ENCODE peak calls at places on chromosome 5, in four cellular contexts. V, X, A and T are unnamed samples.

GRCh38 chr5:18553269-18553668 is 919.0 kb downstream of the TAF11L14 start:
- DNase-seq in V (no peak), A (no peak), X (no peak), T (peak)

GRCh38 chr5:16812911-16813310 is 123.2 kb downstream of the MYO10 start:
- DNase-seq in A (peak), V (no peak), X (no peak), T (peak)

GRCh38 chr5:163649522-163649921 is 144.1 kb downstream of the MAT2B start:
- DNase-seq in X (peak), V (no peak), A (peak), T (peak)

GRCh38 chr5:38755171-38755570 is 90.6 kb upstream of the OSMR start:
- DNase-seq in V (no peak), A (no peak), X (no peak), T (no peak)

GRCh38 chr5:153699035-153699434 is 208.6 kb downstream of the GRIA1 start:
- DNase-seq in X (no peak), V (no peak), A (no peak), T (no peak)

GRCh38 chr5:149636861-149637246 is 55.6 kb downstream of the ARHGEF37 start:
- DNase-seq in V (peak), A (peak), X (peak), T (peak)

GRCh38 chr5:55847837-55848236 is 3.3 kb upstream of the IL31RA start:
- DNase-seq in X (no peak), V (no peak), A (no peak), T (no peak)

GRCh38 chr5:39214912-39215709 is 4.3 kb downstream of the FYB1 start:
- DNase-seq in V (no peak), A (no peak), X (no peak), T (no peak)

GRCh38 chr5:61933787-61934626 is 372.0 kb upstream of the KIF2A start:
- DNase-seq in X (peak), A (peak), V (peak), T (peak)

GRCh38 chr5:94849324-94849723 is 230.9 kb downstream of the SLF1 start:
- DNase-seq in V (no peak), X (no peak), A (no peak), T (no peak)

GRCh38 chr5:10199700-10200099 is 50.0 kb downstream of the ATPSCKMT start:
- DNase-seq in V (no peak), A (no peak), X (no peak), T (no peak)

GRCh38 chr5:122183098-122183794 is 53.9 kb downstream of the ZNF474 start:
- DNase-seq in X (no peak), V (no peak), A (no peak), T (no peak)

GRCh38 chr5:149381986-149382338 is 2.9 kb upstream of the IL17B start:
- DNase-seq in X (peak), V (peak), A (peak), T (no peak)

GRCh38 chr5:35900997-35901396 is 37.4 kb downstream of the CAPSL start:
- DNase-seq in X (no peak), A (no peak), V (no peak), T (no peak)

DNA sequence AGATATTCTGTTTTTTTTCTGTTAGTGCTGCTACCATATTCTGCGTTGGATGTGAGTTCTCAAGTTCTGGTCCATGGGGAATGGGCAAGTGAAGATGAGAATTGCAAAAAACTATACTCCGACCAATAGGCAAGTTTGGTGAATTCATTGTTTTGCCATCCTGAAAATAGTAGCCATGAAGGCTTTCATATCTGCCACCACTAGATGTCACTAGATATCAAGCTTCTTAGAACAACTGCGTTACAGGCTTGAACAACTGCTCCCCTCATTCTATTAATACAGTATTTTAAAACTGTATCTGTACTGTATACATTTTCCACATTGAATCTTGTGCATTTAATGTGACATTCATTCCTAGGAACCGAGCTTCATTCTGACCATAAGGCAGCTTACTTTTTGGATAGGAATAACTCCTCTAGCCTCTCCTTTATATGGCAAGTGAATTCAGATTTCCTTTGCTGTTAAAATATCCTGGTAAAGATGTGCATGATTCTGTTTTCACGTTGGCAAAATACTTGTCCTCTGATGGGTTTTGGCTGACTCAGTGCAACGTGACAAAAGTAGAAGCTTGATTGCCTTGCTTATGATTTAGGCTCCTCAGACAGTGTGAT is 163.7 kb downstream of the SREK1 start:
- DNase-seq in A (peak), V (peak), X (peak), T (peak)
- TF ChIP-seq TCF7L2 in A (no peak), V (no peak), X (no peak), T (no peak)

DNA sequence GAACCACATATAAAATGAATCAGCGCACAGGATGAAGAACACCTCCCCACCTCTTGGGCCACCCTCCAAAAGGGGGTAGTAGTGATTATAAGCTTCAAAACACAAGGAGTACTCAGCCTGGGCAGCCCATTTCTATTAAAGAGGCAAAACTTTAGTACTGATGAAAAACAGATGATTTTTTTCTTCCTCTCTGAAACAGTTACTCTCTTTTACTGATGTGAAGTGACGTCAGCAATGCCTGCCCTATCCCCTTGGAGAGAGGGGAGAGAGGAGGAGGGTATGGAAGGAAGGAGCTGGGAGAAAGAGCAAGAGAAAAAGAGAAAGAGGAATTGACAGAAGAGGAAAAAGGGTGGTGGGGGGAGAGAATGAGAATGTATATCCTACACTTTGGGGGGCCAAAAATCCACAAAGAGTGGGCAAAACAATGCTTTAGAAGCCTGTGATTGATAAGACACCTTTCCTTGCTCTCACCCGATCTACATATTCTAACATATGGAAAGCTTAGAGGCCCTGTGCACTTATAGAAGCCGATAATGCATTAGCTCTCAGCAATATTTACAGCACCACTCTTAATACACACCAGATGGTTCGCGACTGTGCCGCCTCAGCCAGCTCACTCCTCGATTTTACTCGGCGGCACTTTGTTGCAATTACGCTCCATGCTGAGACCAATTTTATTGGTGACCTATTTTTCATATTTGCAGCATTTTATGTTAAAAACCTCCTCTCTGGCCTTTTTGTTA is 18.6 kb downstream of the NR2F1 start:
- DNase-seq in V (no peak), A (no peak), X (no peak), T (no peak)
- TF ChIP-seq TCF7L2 in V (no peak), A (no peak), X (no peak), T (no peak)

DNA sequence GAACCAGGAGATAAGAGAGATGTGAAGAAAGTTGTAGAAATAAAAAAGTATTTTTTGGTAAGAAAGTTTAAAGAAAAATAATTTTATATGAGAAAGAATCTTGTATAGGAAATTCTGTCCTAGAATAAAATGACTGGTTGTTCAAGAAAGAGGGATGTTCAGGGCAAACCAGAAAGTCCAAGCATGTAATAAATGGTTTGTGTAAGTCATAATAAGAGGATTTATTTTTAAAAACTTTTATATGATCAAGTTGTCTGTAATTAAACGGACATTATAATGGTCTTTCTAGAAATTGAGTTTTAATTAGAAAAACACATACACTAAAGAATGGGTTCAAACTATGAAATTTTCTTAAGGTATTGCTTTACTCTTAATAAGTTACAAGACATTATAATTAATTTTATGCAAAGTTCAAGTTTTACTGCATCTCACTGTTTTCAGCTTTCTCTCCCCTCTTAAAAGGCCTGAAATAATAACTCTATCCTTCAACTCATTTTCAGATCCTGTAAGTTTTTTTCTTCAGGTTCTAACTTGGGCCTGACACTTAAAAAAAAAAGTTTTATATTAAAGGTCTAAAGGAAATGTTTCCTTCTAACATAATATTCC is 56.1 kb upstream of the ZNF300 start:
- DNase-seq in A (no peak), V (no peak), X (peak), T (no peak)
- TF ChIP-seq TCF7L2 in A (no peak), V (no peak), X (no peak), T (no peak)

GRCh38 chr5:80259511-80260200 is 3.8 kb upstream of the SERINC5 start:
- DNase-seq in A (no peak), V (no peak), X (no peak), T (no peak)

GRCh38 chr5:80255425-80255751 is 460 bp downstream of the SERINC5 start:
- DNase-seq in X (no peak), V (peak), A (no peak), T (no peak)

GRCh38 chr5:80255752-80256479 is at the start of gene SERINC5:
- DNase-seq in X (peak), V (peak), A (peak), T (no peak)

GRCh38 chr5:80254767-80255424 is 952 bp downstream of the SERINC5 start:
- DNase-seq in V (no peak), X (no peak), A (no peak), T (no peak)

DNA sequence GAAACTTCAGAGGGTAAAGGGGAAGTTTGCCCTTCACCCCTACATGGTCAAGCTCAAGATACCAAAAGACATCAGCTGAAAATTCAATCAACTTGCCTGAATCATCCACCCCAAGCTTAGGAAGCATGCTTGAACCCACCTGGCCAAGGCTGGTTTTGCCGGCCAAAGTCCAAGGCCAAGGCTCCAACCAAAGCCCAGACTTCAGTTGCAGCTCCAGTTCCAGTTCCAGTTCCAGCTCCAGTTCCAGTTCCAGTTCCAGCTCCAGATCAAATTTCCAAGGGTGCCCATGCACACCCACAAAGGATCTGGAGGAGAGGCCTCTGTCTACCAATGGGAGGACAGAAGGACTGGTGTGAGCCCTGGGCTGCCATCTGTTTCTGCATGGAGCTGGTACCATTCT is 4.6 kb upstream of the SERINC5 start:
- DNase-seq in A (no peak), X (no peak), V (no peak), T (no peak)
- TF ChIP-seq TCF7L2 in A (no peak), X (no peak), V (no peak), T (no peak)

GRCh38 chr5:147835386-147835798 is 3.9 kb upstream of the SPINK1 start:
- DNase-seq in X (no peak), V (no peak), A (peak), T (peak)

GRCh38 chr5:147830035-147830434 is 1.4 kb downstream of the SPINK1 start:
- DNase-seq in X (no peak), V (no peak), A (peak), T (no peak)

GRCh38 chr5:147826351-147826750 is 5.1 kb downstream of the SPINK1 start:
- DNase-seq in V (no peak), X (no peak), A (no peak), T (no peak)

GRCh38 chr5:147836439-147836838 is 5.0 kb upstream of the SPINK1 start:
- DNase-seq in A (no peak), X (no peak), V (no peak), T (no peak)

GRCh38 chr5:147831465-147831864 is at the start of gene SPINK1:
- DNase-seq in V (no peak), X (no peak), A (no peak), T (no peak)
- TF ChIP-seq TCF7L2 in V (no peak), X (no peak), A (no peak), T (no peak)

GRCh38 chr5:126651013-126651577 is 50.3 kb downstream of the PHAX start:
- DNase-seq in A (no peak), V (no peak), X (no peak), T (no peak)
- TF ChIP-seq TCF7L2 in A (no peak), V (no peak), X (no peak), T (no peak)

GRCh38 chr5:134143964-134144941 is 29.8 kb downstream of the TCF7 start:
- DNase-seq in V (no peak), X (no peak), A (no peak), T (no peak)

GRCh38 chr5:134142806-134143205 is 28.3 kb downstream of the TCF7 start:
- DNase-seq in X (no peak), A (no peak), V (no peak), T (no peak)

GRCh38 chr5:134145061-134145757 is 30.7 kb downstream of the TCF7 start:
- DNase-seq in V (no peak), A (no peak), X (no peak), T (no peak)

GRCh38 chr5:134142088-134142487 is 27.6 kb downstream of the TCF7 start:
- DNase-seq in X (no peak), V (no peak), A (no peak), T (no peak)

DNA sequence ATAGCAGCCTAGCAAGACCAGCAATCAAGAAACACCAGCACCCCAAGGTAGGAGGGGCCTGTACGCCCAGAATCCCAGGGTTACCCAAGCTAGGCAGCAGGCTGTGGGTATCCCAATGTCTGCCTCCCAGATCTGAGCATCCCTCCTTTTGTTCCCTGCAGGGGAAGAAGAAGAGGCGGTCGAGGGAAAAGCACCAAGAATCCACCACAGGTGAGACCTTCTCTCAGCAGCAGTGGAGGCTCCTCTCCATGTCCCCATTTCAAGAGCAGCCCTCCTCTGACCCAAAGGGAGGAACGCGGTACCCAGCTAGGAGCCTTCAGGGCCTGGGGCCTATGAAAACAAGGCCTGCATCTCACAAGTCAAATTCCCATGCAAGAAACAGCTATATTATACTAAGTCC is 28.9 kb downstream of the TCF7 start:
- DNase-seq in V (no peak), A (no peak), X (no peak), T (no peak)
- TF ChIP-seq TCF7L2 in V (no peak), A (no peak), X (no peak), T (no peak)

DNA sequence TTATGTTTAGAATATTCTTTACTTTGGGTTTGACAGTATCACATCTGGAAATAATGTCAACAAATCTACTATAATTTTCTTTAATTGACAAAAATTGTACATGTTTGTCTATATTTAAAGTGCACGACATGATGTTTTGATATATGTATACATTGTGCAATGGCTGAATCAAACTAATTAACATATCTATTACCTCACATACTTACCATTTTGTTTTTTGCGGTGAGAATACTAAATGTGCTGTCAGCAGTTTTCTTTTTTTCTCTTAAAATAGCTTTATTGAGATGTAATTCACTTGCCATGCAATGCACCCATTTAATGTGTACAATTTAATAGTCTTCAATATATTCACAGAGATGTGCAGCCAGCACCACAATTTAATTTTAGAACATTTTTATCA is 10.6 kb upstream of the C6 start:
- DNase-seq in X (no peak), V (no peak), A (no peak), T (no peak)
- TF ChIP-seq TCF7L2 in X (no peak), V (no peak), A (no peak), T (no peak)